ENCODE peak calls at places on chromosomes 3 and 15, in six cellular contexts. One of them, this sample, is unnamed.
A peak's percentile ranks its signal among the peaks of the same experiment; 100 is the strongest.

GRCh38 chr3:124256156-124256555 is 264.2 kb upstream of the ROPN1 start:
- DNase-seq in heart left ventricle: no peak
- DNase-seq in K562: no peak
- DNase-seq in SK-N-SH: no peak
- DNase-seq in endodermal cell: no peak
- DNase-seq in cardiac muscle cell: no peak
- DNase-seq in this sample: no peak

GRCh38 chr15:52288051-52288942 is 7.3 kb downstream of the MYO5C start:
- DNase-seq in heart left ventricle: no peak
- DNase-seq in cardiac muscle cell: no peak
- DNase-seq in SK-N-SH: no peak
- DNase-seq in K562: no peak
- DNase-seq in endodermal cell: no peak
- DNase-seq in this sample: no peak

GRCh38 chr3:174397848-174398247 is 461.3 kb upstream of the NAALADL2 start:
- DNase-seq in heart left ventricle: no peak
- DNase-seq in cardiac muscle cell: peak; percentile 3
- DNase-seq in K562: no peak
- DNase-seq in SK-N-SH: no peak
- DNase-seq in endodermal cell: no peak
- DNase-seq in this sample: peak; percentile 30

GRCh38 chr3:128480717-128481437 is 12.1 kb downstream of the GATA2 start:
- DNase-seq in endodermal cell: no peak
- DNase-seq in heart left ventricle: no peak
- DNase-seq in K562: no peak
- DNase-seq in cardiac muscle cell: no peak
- DNase-seq in SK-N-SH: no peak
- DNase-seq in this sample: no peak

GRCh38 chr15:61755461-61755860 is 304.8 kb downstream of the VPS13C start:
- DNase-seq in endodermal cell: no peak
- DNase-seq in K562: no peak
- DNase-seq in heart left ventricle: no peak
- DNase-seq in SK-N-SH: no peak
- DNase-seq in cardiac muscle cell: no peak
- DNase-seq in this sample: no peak

GRCh38 chr3:30140356-30140755 is 466.0 kb upstream of the TGFBR2 start:
- DNase-seq in K562: no peak
- DNase-seq in cardiac muscle cell: no peak
- DNase-seq in SK-N-SH: no peak
- DNase-seq in heart left ventricle: no peak
- DNase-seq in endodermal cell: no peak
- DNase-seq in this sample: no peak

GRCh38 chr15:47603026-47603425 is 114.3 kb upstream of the SEMA6D start:
- DNase-seq in K562: no peak
- DNase-seq in endodermal cell: no peak
- DNase-seq in cardiac muscle cell: no peak
- DNase-seq in heart left ventricle: no peak
- DNase-seq in SK-N-SH: no peak
- DNase-seq in this sample: no peak

GRCh38 chr3:54853573-54854404 is 74.1 kb downstream of the LRTM1 start:
- DNase-seq in SK-N-SH: peak; percentile 86
- DNase-seq in endodermal cell: peak; percentile 93
- DNase-seq in cardiac muscle cell: peak; percentile 88
- DNase-seq in heart left ventricle: peak; percentile 66
- DNase-seq in K562: peak; percentile 71
- DNase-seq in this sample: peak; percentile 38

GRCh38 chr3:76051145-76051544 is 265.8 kb upstream of the ZNF717 start:
- DNase-seq in SK-N-SH: no peak
- DNase-seq in K562: no peak
- DNase-seq in heart left ventricle: no peak
- DNase-seq in cardiac muscle cell: no peak
- DNase-seq in endodermal cell: no peak
- DNase-seq in this sample: no peak

GRCh38 chr15:51403072-51403878 is 61.8 kb downstream of the GLDN start:
- DNase-seq in heart left ventricle: no peak
- DNase-seq in cardiac muscle cell: peak; percentile 54
- DNase-seq in SK-N-SH: peak; percentile 39
- DNase-seq in K562: no peak
- DNase-seq in endodermal cell: peak; percentile 54
- DNase-seq in this sample: peak; percentile 62

GRCh38 chr3:119310052-119310451 is 15.9 kb downstream of the ARHGAP31 start:
- DNase-seq in SK-N-SH: no peak
- DNase-seq in endodermal cell: peak; percentile 61
- DNase-seq in heart left ventricle: no peak
- DNase-seq in K562: no peak
- DNase-seq in cardiac muscle cell: no peak
- DNase-seq in this sample: no peak

GRCh38 chr15:77853008-77853328 is 220.3 kb upstream of the LINGO1 start:
- DNase-seq in endodermal cell: no peak
- DNase-seq in K562: no peak
- DNase-seq in heart left ventricle: no peak
- DNase-seq in cardiac muscle cell: no peak
- DNase-seq in SK-N-SH: no peak
- DNase-seq in this sample: no peak

GRCh38 chr3:149553781-149554451 is 79.4 kb downstream of the TM4SF4 start:
- DNase-seq in K562: no peak
- DNase-seq in endodermal cell: no peak
- DNase-seq in heart left ventricle: peak; percentile 60
- DNase-seq in cardiac muscle cell: peak; percentile 76
- DNase-seq in SK-N-SH: peak; percentile 37
- DNase-seq in this sample: no peak

GRCh38 chr3:47504113-47504512 is 9.4 kb downstream of the ELP6 start:
- DNase-seq in cardiac muscle cell: no peak
- DNase-seq in K562: peak; percentile 41
- DNase-seq in SK-N-SH: no peak
- DNase-seq in endodermal cell: no peak
- DNase-seq in heart left ventricle: no peak
- DNase-seq in this sample: no peak

GRCh38 chr3:47503033-47503432 is 10.5 kb downstream of the ELP6 start:
- DNase-seq in K562: peak; percentile 88
- DNase-seq in heart left ventricle: no peak
- DNase-seq in endodermal cell: no peak
- DNase-seq in SK-N-SH: no peak
- DNase-seq in cardiac muscle cell: no peak
- DNase-seq in this sample: no peak
- H3K36me3 ChIP-seq in K562: peaks cover 73% of the 10 kb centered on the region
- H3K36me3 ChIP-seq in heart left ventricle: peaks cover 77% of the 10 kb centered on the region
- H3K36me3 ChIP-seq in endodermal cell: peaks cover 47% of the 10 kb centered on the region
- H3K36me3 ChIP-seq in SK-N-SH: peaks cover 28% of the 10 kb centered on the region
- H3K36me3 ChIP-seq in cardiac muscle cell: peaks cover 38% of the 10 kb centered on the region
- H3K36me3 ChIP-seq in this sample: peaks cover 28% of the 10 kb centered on the region

DNA sequence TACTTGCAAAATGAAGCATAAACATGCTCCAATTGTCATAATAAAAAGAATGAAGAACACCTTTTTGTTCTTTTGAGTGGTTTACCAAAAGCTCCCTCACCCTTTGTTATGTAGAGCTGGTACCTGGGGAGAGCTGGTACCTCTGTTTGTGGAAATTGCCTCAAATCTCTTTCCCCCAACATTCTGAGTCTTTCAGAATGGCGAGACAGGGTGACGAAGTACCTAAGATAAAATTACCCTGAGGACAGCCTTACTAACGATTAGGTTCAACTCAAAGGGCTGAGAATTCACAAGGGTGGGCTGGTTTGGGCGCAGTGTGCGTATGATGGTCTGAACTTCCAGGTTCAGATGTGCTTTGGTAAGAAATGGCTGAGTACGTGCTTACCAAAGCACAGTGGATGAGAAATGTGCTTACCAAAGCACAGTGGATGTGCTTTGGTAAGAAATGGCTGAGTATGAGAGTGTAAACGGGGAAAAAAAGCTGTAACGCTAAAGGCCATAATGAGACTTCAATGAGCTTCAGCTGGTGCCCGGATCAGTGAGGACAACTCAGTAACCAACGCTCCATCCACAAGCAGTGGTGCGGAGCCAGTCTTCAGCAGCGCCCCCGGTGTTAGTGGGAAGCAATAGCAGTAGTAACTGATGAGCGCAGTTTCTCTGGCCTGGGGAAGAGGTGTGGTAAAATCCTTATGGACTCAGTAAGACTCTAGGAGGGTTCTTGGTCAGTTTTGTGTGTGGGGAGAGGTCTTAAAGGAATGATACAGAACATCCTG is 72.3 kb upstream of the LRIG1 start:
- DNase-seq in SK-N-SH: peak; percentile 20
- DNase-seq in cardiac muscle cell: peak; percentile 57
- DNase-seq in endodermal cell: peak; percentile 95
- DNase-seq in heart left ventricle: no peak
- DNase-seq in K562: peak; percentile 8
- DNase-seq in this sample: no peak
- TF ChIP-seq CTCF in SK-N-SH: peak; percentile 45
- TF ChIP-seq CTCF in cardiac muscle cell: peak; percentile 32
- TF ChIP-seq CTCF in endodermal cell: peak; percentile 92
- TF ChIP-seq CTCF in heart left ventricle: no peak
- TF ChIP-seq CTCF in K562: peak; percentile 50
- TF ChIP-seq CTCF in this sample: peak; percentile 43

DNA sequence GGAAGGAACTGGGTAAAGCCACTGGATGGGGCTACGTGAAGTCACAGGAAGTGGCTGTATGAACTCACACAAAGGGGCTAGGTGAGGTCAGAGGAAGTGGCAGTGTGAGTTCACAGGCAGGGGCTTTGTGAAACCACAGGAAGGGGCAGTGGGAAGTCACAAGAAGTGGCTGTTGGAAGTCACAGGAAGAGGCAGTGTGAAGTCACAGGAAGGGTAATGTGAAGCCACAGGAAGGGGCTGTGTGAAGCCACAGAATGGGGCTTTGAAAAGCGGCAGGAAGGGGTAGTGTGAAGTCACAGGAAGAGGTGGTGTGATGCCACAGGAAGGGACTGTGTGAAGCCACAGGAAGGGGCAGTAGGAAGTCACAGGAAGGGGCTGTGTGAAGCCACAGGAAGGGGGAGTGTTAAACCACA is 34.6 kb downstream of the GASK1A start:
- DNase-seq in SK-N-SH: no peak
- DNase-seq in cardiac muscle cell: no peak
- DNase-seq in K562: no peak
- DNase-seq in heart left ventricle: no peak
- DNase-seq in endodermal cell: no peak
- DNase-seq in this sample: no peak
- H3K9me3 ChIP-seq in SK-N-SH: no peaks in the 10 kb centered on the region
- H3K9me3 ChIP-seq in cardiac muscle cell: no peaks in the 10 kb centered on the region
- H3K9me3 ChIP-seq in K562: no peaks in the 10 kb centered on the region
- H3K9me3 ChIP-seq in heart left ventricle: no peaks in the 10 kb centered on the region
- H3K9me3 ChIP-seq in endodermal cell: no peaks in the 10 kb centered on the region
- H3K9me3 ChIP-seq in this sample: no peaks in the 10 kb centered on the region

GRCh38 chr3:69941037-69941436 is 58.5 kb upstream of the SAMMSON start:
- DNase-seq in SK-N-SH: no peak
- DNase-seq in cardiac muscle cell: no peak
- DNase-seq in heart left ventricle: no peak
- DNase-seq in endodermal cell: no peak
- DNase-seq in K562: no peak
- DNase-seq in this sample: no peak
- H3K36me3 ChIP-seq in SK-N-SH: no peaks in the 10 kb centered on the region
- H3K36me3 ChIP-seq in cardiac muscle cell: peaks cover 43% of the 10 kb centered on the region
- H3K36me3 ChIP-seq in heart left ventricle: peaks cover 48% of the 10 kb centered on the region
- H3K36me3 ChIP-seq in endodermal cell: no peaks in the 10 kb centered on the region
- H3K36me3 ChIP-seq in K562: peaks cover 22% of the 10 kb centered on the region
- H3K36me3 ChIP-seq in this sample: no peaks in the 10 kb centered on the region

GRCh38 chr15:27983496-27983895 is 115.6 kb downstream of the OCA2 start:
- DNase-seq in K562: no peak
- DNase-seq in cardiac muscle cell: no peak
- DNase-seq in heart left ventricle: no peak
- DNase-seq in SK-N-SH: no peak
- DNase-seq in endodermal cell: no peak
- DNase-seq in this sample: no peak

GRCh38 chr15:27973886-27974285 is 125.2 kb downstream of the OCA2 start:
- DNase-seq in endodermal cell: no peak
- DNase-seq in SK-N-SH: no peak
- DNase-seq in cardiac muscle cell: no peak
- DNase-seq in heart left ventricle: no peak
- DNase-seq in K562: no peak
- DNase-seq in this sample: no peak

DNA sequence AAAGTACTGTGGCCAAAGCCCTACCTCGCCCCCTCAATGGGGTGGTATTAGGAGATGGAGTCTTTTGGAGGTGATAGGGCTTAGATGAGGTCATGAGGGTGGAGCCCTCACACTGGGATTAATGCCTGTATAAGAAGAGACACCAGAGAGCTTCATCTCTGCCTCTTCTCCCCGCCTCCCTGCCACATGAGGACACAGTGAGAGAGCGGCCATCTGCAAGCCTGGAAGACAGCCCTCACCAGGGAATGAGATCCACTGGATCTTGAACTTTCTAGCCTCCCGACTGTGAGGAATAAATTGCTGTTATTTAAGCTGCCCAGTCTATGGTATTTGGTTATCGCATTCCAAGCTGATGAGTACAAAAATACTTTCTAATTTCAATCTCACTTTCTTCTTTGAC is 121.5 kb downstream of the OCA2 start:
- DNase-seq in endodermal cell: no peak
- DNase-seq in K562: no peak
- DNase-seq in heart left ventricle: no peak
- DNase-seq in SK-N-SH: no peak
- DNase-seq in cardiac muscle cell: no peak
- DNase-seq in this sample: no peak
- TF ChIP-seq CTCF in endodermal cell: no peak
- TF ChIP-seq CTCF in K562: no peak
- TF ChIP-seq CTCF in heart left ventricle: no peak
- TF ChIP-seq CTCF in SK-N-SH: no peak
- TF ChIP-seq CTCF in cardiac muscle cell: no peak
- TF ChIP-seq CTCF in this sample: no peak

GRCh38 chr3:48267782-48268181 is 26.9 kb downstream of the ZNF589 start:
- DNase-seq in cardiac muscle cell: no peak
- DNase-seq in K562: no peak
- DNase-seq in endodermal cell: no peak
- DNase-seq in heart left ventricle: no peak
- DNase-seq in SK-N-SH: no peak
- DNase-seq in this sample: no peak

GRCh38 chr3:48268936-48269551 is 28.1 kb downstream of the ZNF589 start:
- DNase-seq in SK-N-SH: no peak
- DNase-seq in endodermal cell: no peak
- DNase-seq in cardiac muscle cell: no peak
- DNase-seq in K562: no peak
- DNase-seq in heart left ventricle: no peak
- DNase-seq in this sample: no peak

GRCh38 chr3:48269592-48269991 is 28.7 kb downstream of the ZNF589 start:
- DNase-seq in K562: no peak
- DNase-seq in SK-N-SH: no peak
- DNase-seq in cardiac muscle cell: no peak
- DNase-seq in endodermal cell: no peak
- DNase-seq in heart left ventricle: no peak
- DNase-seq in this sample: no peak

GRCh38 chr3:48270306-48270705 is 29.4 kb downstream of the ZNF589 start:
- DNase-seq in SK-N-SH: no peak
- DNase-seq in heart left ventricle: no peak
- DNase-seq in cardiac muscle cell: no peak
- DNase-seq in K562: no peak
- DNase-seq in endodermal cell: no peak
- DNase-seq in this sample: no peak

GRCh38 chr3:48268381-48268935 is 27.6 kb downstream of the ZNF589 start:
- DNase-seq in heart left ventricle: no peak
- DNase-seq in endodermal cell: no peak
- DNase-seq in SK-N-SH: no peak
- DNase-seq in cardiac muscle cell: no peak
- DNase-seq in K562: no peak
- DNase-seq in this sample: peak; percentile 33
- H3K9me3 ChIP-seq in heart left ventricle: no peaks in the 10 kb centered on the region
- H3K9me3 ChIP-seq in endodermal cell: peaks cover 26% of the 10 kb centered on the region
- H3K9me3 ChIP-seq in SK-N-SH: no peaks in the 10 kb centered on the region
- H3K9me3 ChIP-seq in cardiac muscle cell: no peaks in the 10 kb centered on the region
- H3K9me3 ChIP-seq in K562: peaks cover 4% of the 10 kb centered on the region
- H3K9me3 ChIP-seq in this sample: no peaks in the 10 kb centered on the region

This sample was measured in A673.